ENCODE peak calls at places on chromosomes 4 and X, in five cellular contexts. R, Z, N, Q and O are unnamed samples.

GRCh38 chrX:133249659-133250058 is 31.5 kb upstream of the TFDP3 start:
- DNase-seq in R (no peak), Z (no peak), N (no peak), Q (peak), O (peak)

GRCh38 chr4:145626623-145626982 is 7.4 kb downstream of the MMAA start:
- DNase-seq in R (no peak), Z (no peak), N (no peak), Q (no peak), O (peak)

GRCh38 chr4:103372002-103372558 is 173.9 kb upstream of the CENPE start:
- DNase-seq in R (no peak), Z (peak), N (no peak), Q (no peak), O (no peak)

GRCh38 chrX:103845165-103845653 is 13.2 kb upstream of the RAB9B start:
- DNase-seq in R (peak), Z (peak), N (no peak), Q (peak), O (peak)

GRCh38 chr4:89021062-89021461 is 35.9 kb downstream of the FAM13A start:
- DNase-seq in R (no peak), Z (no peak), N (no peak), Q (no peak), O (no peak)

GRCh38 chr4:38154681-38155588 is 194.7 kb downstream of the PTTG2 start:
- DNase-seq in R (no peak), Z (peak), N (no peak), Q (peak), O (peak)

GRCh38 chr4:683982-684571 is 4.9 kb downstream of the SLC49A3 start:
- DNase-seq in R (peak), Z (peak), N (no peak), Q (peak), O (peak)

GRCh38 chr4:137768881-137769280 is 236.6 kb upstream of the PCDH18 start:
- DNase-seq in R (no peak), Z (no peak), N (no peak), Q (no peak), O (no peak)

GRCh38 chr4:40201898-40202297 is 5.1 kb downstream of the RHOH start:
- DNase-seq in R (no peak), Z (no peak), N (no peak), Q (no peak), O (no peak)

GRCh38 chr4:40202474-40202873 is 5.6 kb downstream of the RHOH start:
- DNase-seq in R (no peak), Z (no peak), N (no peak), Q (no peak), O (no peak)

GRCh38 chr4:40204507-40205258 is 7.9 kb downstream of the RHOH start:
- DNase-seq in R (no peak), Z (no peak), N (no peak), Q (no peak), O (no peak)

GRCh38 chr4:40206421-40206820 is 9.6 kb downstream of the RHOH start:
- DNase-seq in R (no peak), Z (no peak), N (no peak), Q (no peak), O (no peak)

DNA sequence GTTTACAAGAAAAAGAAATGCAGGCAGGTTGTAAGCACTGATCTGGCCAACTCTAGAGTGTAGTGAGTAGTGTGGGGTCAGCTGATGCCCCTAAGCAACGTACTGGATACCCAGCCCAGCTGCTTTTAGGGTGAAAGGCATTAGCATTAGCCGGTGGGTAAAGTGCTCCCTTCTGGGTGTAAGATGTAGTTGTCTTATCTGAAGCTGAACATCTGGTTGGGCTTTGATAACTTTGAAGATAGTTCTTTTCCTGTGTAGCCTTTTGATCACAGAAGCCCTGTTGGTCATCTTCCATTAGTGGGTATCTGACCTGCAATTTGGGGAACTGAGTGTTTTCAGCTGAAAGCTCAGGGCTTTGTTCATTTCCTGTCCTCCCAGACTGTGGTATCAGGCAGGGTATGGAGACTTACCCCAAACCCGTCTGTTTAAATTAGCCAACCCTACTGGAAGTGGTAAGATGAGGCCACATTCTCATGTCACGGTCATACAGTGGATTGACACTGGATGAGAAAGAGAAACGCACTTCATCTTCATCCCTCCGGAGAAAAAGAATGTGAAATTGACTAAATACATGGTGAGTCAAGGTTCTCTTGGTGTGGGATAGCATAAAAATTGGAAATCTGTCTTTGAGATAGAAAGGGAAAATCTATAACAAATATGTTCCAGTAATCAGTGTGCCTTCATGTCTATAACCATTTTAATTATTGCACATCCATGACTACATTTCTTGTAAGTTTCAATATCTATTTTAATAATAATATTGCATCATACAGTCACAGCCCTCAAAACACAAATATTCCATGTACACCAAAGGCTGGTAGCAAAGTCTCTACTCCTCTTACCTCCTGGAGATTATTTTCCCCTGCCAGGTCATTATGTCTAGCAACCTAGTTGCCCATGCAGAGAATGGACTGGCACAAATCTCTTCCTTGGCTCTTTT is 8.7 kb downstream of the RHOH start:
- DNase-seq in R (no peak), Z (no peak), N (no peak), Q (no peak), O (no peak)
- H3K4me3 ChIP-seq in R (no peak), Z (no peak), N (no peak), Q (no peak), O (no peak)

DNA sequence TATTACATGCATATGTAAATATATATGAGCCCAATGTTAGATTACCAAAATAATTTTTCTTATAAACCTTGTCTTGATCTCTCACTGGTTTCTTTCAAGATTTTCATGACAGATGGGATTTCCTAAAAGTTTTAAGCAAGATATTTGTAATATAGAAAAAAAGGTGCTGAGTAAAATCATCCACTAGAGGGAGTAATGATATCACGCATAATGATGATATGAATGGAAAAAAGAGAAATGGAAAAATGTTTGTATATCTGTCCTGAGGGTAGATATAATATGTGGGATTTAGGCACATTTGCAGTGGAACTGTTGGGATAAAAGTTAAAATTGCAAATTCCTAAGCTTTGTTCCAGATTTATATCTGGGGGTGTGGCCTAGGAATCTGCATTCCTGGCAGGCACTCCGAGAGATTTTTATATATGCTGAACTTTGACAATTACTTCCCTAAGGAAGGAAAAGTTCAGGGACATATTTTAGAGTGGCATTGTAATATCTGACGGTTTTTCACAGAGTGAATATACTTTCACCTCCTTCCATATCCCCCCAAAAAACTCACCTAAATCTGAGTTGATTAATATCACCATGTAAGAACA is 60.5 kb downstream of the TMA16 start:
- DNase-seq in R (no peak), Z (peak), N (no peak), Q (peak), O (peak)
- TF ChIP-seq CTCF in R (peak), Z (peak), N (no peak), Q (peak), O (peak)

GRCh38 chr4:185219551-185220344 is 10.3 kb downstream of the SNX25 start:
- DNase-seq in R (peak), Z (peak), N (no peak), Q (peak), O (peak)
- H3K4me3 ChIP-seq in R (no peak), Z (no peak), N (no peak), Q (no peak), O (no peak)

GRCh38 chr4:148704291-148704690 is 262.1 kb upstream of the NR3C2 start:
- DNase-seq in R (no peak), Z (peak), N (no peak), Q (no peak), O (no peak)
- TF ChIP-seq CTCF in R (no peak), Z (peak), N (no peak), Q (no peak), O (no peak)

GRCh38 chr4:71609651-71610050 is 174.2 kb downstream of the GC start:
- DNase-seq in R (no peak), Z (no peak), N (no peak), Q (no peak), O (no peak)

GRCh38 chr4:71607109-71607508 is 176.8 kb downstream of the GC start:
- DNase-seq in R (no peak), Z (no peak), N (no peak), Q (no peak), O (no peak)

GRCh38 chr4:71607780-71608673 is 175.9 kb downstream of the GC start:
- DNase-seq in R (peak), Z (peak), N (no peak), Q (peak), O (peak)

GRCh38 chr4:71609159-71609558 is 174.7 kb downstream of the GC start:
- DNase-seq in R (no peak), Z (peak), N (no peak), Q (no peak), O (peak)

GRCh38 chr4:71608674-71609062 is 175.2 kb downstream of the GC start:
- DNase-seq in R (no peak), Z (no peak), N (no peak), Q (no peak), O (no peak)
- H3K4me3 ChIP-seq in R (no peak), Z (no peak), N (no peak), Q (no peak), O (no peak)

GRCh38 chrX:135544338-135544948 is 24.0 kb downstream of the INTS6L start:
- DNase-seq in R (no peak), Z (no peak), N (no peak), Q (no peak), O (no peak)
- TF ChIP-seq CTCF in R (no peak), Z (no peak), N (no peak), Q (no peak), O (no peak)

GRCh38 chr4:99574530-99575314 is at the start of gene MTTP:
- DNase-seq in R (no peak), Z (no peak), N (no peak), Q (no peak), O (no peak)
- H3K4me3 ChIP-seq in R (no peak), Z (no peak), N (peak), Q (no peak), O (no peak)

GRCh38 chr4:8323947-8324555 is 54.5 kb downstream of the HTRA3 start:
- DNase-seq in R (no peak), Z (no peak), N (no peak), Q (no peak), O (no peak)
- TF ChIP-seq CTCF in R (no peak), Z (no peak), N (no peak), Q (no peak), O (no peak)

GRCh38 chrX:36804066-36804465 is 204.1 kb upstream of the FAM47C start:
- DNase-seq in R (no peak), Z (no peak), N (no peak), Q (no peak), O (no peak)
- H3K4me3 ChIP-seq in R (no peak), Z (no peak), N (no peak), Q (no peak), O (no peak)

DNA sequence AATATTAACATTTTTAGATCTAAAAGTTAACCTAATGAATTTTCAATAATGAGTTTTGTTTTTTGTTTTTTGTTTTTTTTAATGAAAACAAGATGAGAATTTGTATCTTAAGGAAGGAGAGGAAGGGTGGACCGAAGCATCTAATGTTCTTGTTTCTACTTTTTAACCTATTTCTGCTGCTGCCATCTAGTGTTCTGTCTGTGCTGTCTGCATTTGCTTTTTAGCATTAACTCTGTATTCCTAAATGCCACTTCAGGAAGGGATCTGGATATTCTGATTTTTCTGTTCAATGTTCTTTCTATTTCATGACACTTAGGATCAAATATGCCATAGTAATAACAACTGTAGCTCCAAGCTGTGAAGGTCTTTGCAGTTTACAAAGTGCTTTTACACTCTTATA is 161.7 kb downstream of the BRWD3 start:
- DNase-seq in R (no peak), Z (peak), N (no peak), Q (peak), O (peak)
- TF ChIP-seq CTCF in R (peak), Z (peak), N (no peak), Q (peak), O (peak)